ENCODE peak calls at places on chromosome 17, in nine cellular contexts. One of them, this sample, is unnamed.
A peak's percentile ranks its signal among the peaks of the same experiment; 100 is the strongest.

GRCh38 chr17:11535231-11535630 is 63.0 kb upstream of the DNAH9 start:
- DNase-seq in dorsolateral prefrontal cortex: no peak
- DNase-seq in COR-L47: no peak
- DNase-seq in stimulated activated CD4-positive, alpha-beta T cell treated with anti-CD3 and anti-CD28 coated beads, TNF-alpha, amount 100 ng/mL, for 1 hour: no peak
- DNase-seq in adrenal gland: no peak
- DNase-seq in OCI-LY7: no peak
- DNase-seq in HTR-8/SVneo: no peak
- DNase-seq in cardiac fibroblast: no peak
- DNase-seq in T1000: no peak
- DNase-seq in this sample: no peak

GRCh38 chr17:60926466-60927183 is 249.0 kb downstream of the BCAS3 start:
- DNase-seq in cardiac fibroblast: no peak
- DNase-seq in COR-L47: no peak
- DNase-seq in HTR-8/SVneo: peak; percentile 25
- DNase-seq in T1000: no peak
- DNase-seq in OCI-LY7: no peak
- DNase-seq in stimulated activated CD4-positive, alpha-beta T cell treated with anti-CD3 and anti-CD28 coated beads, TNF-alpha, amount 100 ng/mL, for 1 hour: no peak
- DNase-seq in adrenal gland: no peak
- DNase-seq in dorsolateral prefrontal cortex: no peak
- DNase-seq in this sample: peak; percentile 51

GRCh38 chr17:47276868-47277267 is 23.2 kb downstream of the ITGB3 start:
- DNase-seq in stimulated activated CD4-positive, alpha-beta T cell treated with anti-CD3 and anti-CD28 coated beads, TNF-alpha, amount 100 ng/mL, for 1 hour: no peak
- DNase-seq in T1000: no peak
- DNase-seq in OCI-LY7: no peak
- DNase-seq in HTR-8/SVneo: no peak
- DNase-seq in cardiac fibroblast: peak; percentile 88
- DNase-seq in dorsolateral prefrontal cortex: no peak
- DNase-seq in adrenal gland: peak; percentile 74
- DNase-seq in COR-L47: no peak
- DNase-seq in this sample: peak; percentile 63

GRCh38 chr17:34155947-34156346 is 99.1 kb upstream of the CCL2 start:
- DNase-seq in adrenal gland: no peak
- DNase-seq in HTR-8/SVneo: no peak
- DNase-seq in COR-L47: no peak
- DNase-seq in cardiac fibroblast: no peak
- DNase-seq in dorsolateral prefrontal cortex: no peak
- DNase-seq in stimulated activated CD4-positive, alpha-beta T cell treated with anti-CD3 and anti-CD28 coated beads, TNF-alpha, amount 100 ng/mL, for 1 hour: no peak
- DNase-seq in OCI-LY7: no peak
- DNase-seq in T1000: no peak
- DNase-seq in this sample: no peak

GRCh38 chr17:51508048-51508447 is 247.7 kb downstream of the UTP18 start:
- DNase-seq in adrenal gland: no peak
- DNase-seq in T1000: no peak
- DNase-seq in COR-L47: no peak
- DNase-seq in OCI-LY7: no peak
- DNase-seq in HTR-8/SVneo: no peak
- DNase-seq in cardiac fibroblast: no peak
- DNase-seq in stimulated activated CD4-positive, alpha-beta T cell treated with anti-CD3 and anti-CD28 coated beads, TNF-alpha, amount 100 ng/mL, for 1 hour: no peak
- DNase-seq in dorsolateral prefrontal cortex: peak; percentile 54
- DNase-seq in this sample: no peak

GRCh38 chr17:79920751-79921410 is 81.6 kb upstream of the CBX4 start:
- DNase-seq in dorsolateral prefrontal cortex: no peak
- DNase-seq in OCI-LY7: no peak
- DNase-seq in stimulated activated CD4-positive, alpha-beta T cell treated with anti-CD3 and anti-CD28 coated beads, TNF-alpha, amount 100 ng/mL, for 1 hour: no peak
- DNase-seq in adrenal gland: no peak
- DNase-seq in T1000: no peak
- DNase-seq in HTR-8/SVneo: no peak
- DNase-seq in cardiac fibroblast: no peak
- DNase-seq in COR-L47: no peak
- DNase-seq in this sample: no peak

GRCh38 chr17:32007463-32008298 is 498 bp downstream of the LRRC37B start:
- DNase-seq in OCI-LY7: peak; percentile 59
- DNase-seq in T1000: peak; percentile 15
- DNase-seq in HTR-8/SVneo: peak; percentile 42
- DNase-seq in adrenal gland: peak; percentile 42
- DNase-seq in cardiac fibroblast: peak; percentile 26
- DNase-seq in COR-L47: no peak
- DNase-seq in stimulated activated CD4-positive, alpha-beta T cell treated with anti-CD3 and anti-CD28 coated beads, TNF-alpha, amount 100 ng/mL, for 1 hour: no peak
- DNase-seq in dorsolateral prefrontal cortex: peak; percentile 65
- DNase-seq in this sample: peak; percentile 48

GRCh38 chr17:39663340-39663687 is 1.8 kb upstream of the TCAP start:
- DNase-seq in OCI-LY7: no peak
- DNase-seq in HTR-8/SVneo: no peak
- DNase-seq in cardiac fibroblast: no peak
- DNase-seq in stimulated activated CD4-positive, alpha-beta T cell treated with anti-CD3 and anti-CD28 coated beads, TNF-alpha, amount 100 ng/mL, for 1 hour: no peak
- DNase-seq in T1000: no peak
- DNase-seq in COR-L47: no peak
- DNase-seq in adrenal gland: no peak
- DNase-seq in dorsolateral prefrontal cortex: no peak
- DNase-seq in this sample: no peak

GRCh38 chr17:44400226-44400847 is 10.9 kb upstream of the ITGA2B start:
- DNase-seq in cardiac fibroblast: peak; percentile 51
- DNase-seq in T1000: no peak
- DNase-seq in OCI-LY7: peak; percentile 23
- DNase-seq in stimulated activated CD4-positive, alpha-beta T cell treated with anti-CD3 and anti-CD28 coated beads, TNF-alpha, amount 100 ng/mL, for 1 hour: no peak
- DNase-seq in dorsolateral prefrontal cortex: no peak
- DNase-seq in HTR-8/SVneo: peak; percentile 57
- DNase-seq in adrenal gland: no peak
- DNase-seq in COR-L47: no peak
- DNase-seq in this sample: peak; percentile 36

GRCh38 chr17:2053380-2054261 is 1.3 kb upstream of the HIC1 start:
- DNase-seq in cardiac fibroblast: peak; percentile 80
- DNase-seq in dorsolateral prefrontal cortex: peak; percentile 84
- DNase-seq in COR-L47: no peak
- DNase-seq in T1000: peak; percentile 82
- DNase-seq in OCI-LY7: peak; percentile 77
- DNase-seq in HTR-8/SVneo: no peak
- DNase-seq in adrenal gland: peak; percentile 81
- DNase-seq in stimulated activated CD4-positive, alpha-beta T cell treated with anti-CD3 and anti-CD28 coated beads, TNF-alpha, amount 100 ng/mL, for 1 hour: no peak
- DNase-seq in this sample: peak; percentile 76

GRCh38 chr17:30368896-30369720 is 9.6 kb upstream of the CPD start:
- DNase-seq in adrenal gland: no peak
- DNase-seq in cardiac fibroblast: no peak
- DNase-seq in stimulated activated CD4-positive, alpha-beta T cell treated with anti-CD3 and anti-CD28 coated beads, TNF-alpha, amount 100 ng/mL, for 1 hour: no peak
- DNase-seq in COR-L47: no peak
- DNase-seq in OCI-LY7: no peak
- DNase-seq in dorsolateral prefrontal cortex: no peak
- DNase-seq in T1000: no peak
- DNase-seq in HTR-8/SVneo: no peak
- DNase-seq in this sample: no peak

GRCh38 chr17:50279181-50279526 is 4.9 kb downstream of the TMEM92 start:
- DNase-seq in HTR-8/SVneo: peak; percentile 80
- DNase-seq in T1000: peak; percentile 38
- DNase-seq in COR-L47: no peak
- DNase-seq in dorsolateral prefrontal cortex: no peak
- DNase-seq in OCI-LY7: no peak
- DNase-seq in stimulated activated CD4-positive, alpha-beta T cell treated with anti-CD3 and anti-CD28 coated beads, TNF-alpha, amount 100 ng/mL, for 1 hour: no peak
- DNase-seq in adrenal gland: no peak
- DNase-seq in cardiac fibroblast: no peak
- DNase-seq in this sample: peak; percentile 36

GRCh38 chr17:50218771-50219315 is 17.4 kb upstream of the COL1A1 start:
- DNase-seq in HTR-8/SVneo: no peak
- DNase-seq in T1000: peak; percentile 24
- DNase-seq in cardiac fibroblast: peak; percentile 92
- DNase-seq in dorsolateral prefrontal cortex: no peak
- DNase-seq in stimulated activated CD4-positive, alpha-beta T cell treated with anti-CD3 and anti-CD28 coated beads, TNF-alpha, amount 100 ng/mL, for 1 hour: no peak
- DNase-seq in OCI-LY7: no peak
- DNase-seq in adrenal gland: no peak
- DNase-seq in COR-L47: no peak
- DNase-seq in this sample: no peak

GRCh38 chr17:76432712-76433336 is 20.1 kb downstream of the UBE2O start:
- DNase-seq in adrenal gland: no peak
- DNase-seq in stimulated activated CD4-positive, alpha-beta T cell treated with anti-CD3 and anti-CD28 coated beads, TNF-alpha, amount 100 ng/mL, for 1 hour: no peak
- DNase-seq in COR-L47: no peak
- DNase-seq in dorsolateral prefrontal cortex: no peak
- DNase-seq in HTR-8/SVneo: no peak
- DNase-seq in T1000: no peak
- DNase-seq in OCI-LY7: peak; percentile 71
- DNase-seq in cardiac fibroblast: no peak
- DNase-seq in this sample: no peak

GRCh38 chr17:81395600-81396277 is 482 bp downstream of the BAHCC1 start:
- DNase-seq in OCI-LY7: no peak
- DNase-seq in stimulated activated CD4-positive, alpha-beta T cell treated with anti-CD3 and anti-CD28 coated beads, TNF-alpha, amount 100 ng/mL, for 1 hour: no peak
- DNase-seq in cardiac fibroblast: no peak
- DNase-seq in HTR-8/SVneo: no peak
- DNase-seq in adrenal gland: no peak
- DNase-seq in dorsolateral prefrontal cortex: no peak
- DNase-seq in COR-L47: peak; percentile 26
- DNase-seq in T1000: no peak
- DNase-seq in this sample: no peak

GRCh38 chr17:32483451-32484019 is 3.3 kb upstream of the CDK5R1 start:
- DNase-seq in stimulated activated CD4-positive, alpha-beta T cell treated with anti-CD3 and anti-CD28 coated beads, TNF-alpha, amount 100 ng/mL, for 1 hour: no peak
- DNase-seq in cardiac fibroblast: peak; percentile 94
- DNase-seq in T1000: no peak
- DNase-seq in HTR-8/SVneo: peak; percentile 70
- DNase-seq in adrenal gland: peak; percentile 68
- DNase-seq in COR-L47: peak; percentile 92
- DNase-seq in OCI-LY7: peak; percentile 75
- DNase-seq in dorsolateral prefrontal cortex: no peak
- DNase-seq in this sample: peak; percentile 72

GRCh38 chr17:39684369-39685043 is 3.4 kb downstream of the PGAP3 start:
- DNase-seq in dorsolateral prefrontal cortex: no peak
- DNase-seq in cardiac fibroblast: no peak
- DNase-seq in HTR-8/SVneo: no peak
- DNase-seq in COR-L47: no peak
- DNase-seq in stimulated activated CD4-positive, alpha-beta T cell treated with anti-CD3 and anti-CD28 coated beads, TNF-alpha, amount 100 ng/mL, for 1 hour: no peak
- DNase-seq in adrenal gland: no peak
- DNase-seq in T1000: no peak
- DNase-seq in OCI-LY7: no peak
- DNase-seq in this sample: no peak

GRCh38 chr17:43389022-43389947 is 9.5 kb upstream of the ARL4D start:
- DNase-seq in HTR-8/SVneo: peak; percentile 81
- DNase-seq in T1000: peak; percentile 58
- DNase-seq in adrenal gland: peak; percentile 83
- DNase-seq in OCI-LY7: peak; percentile 86
- DNase-seq in COR-L47: peak; percentile 70
- DNase-seq in stimulated activated CD4-positive, alpha-beta T cell treated with anti-CD3 and anti-CD28 coated beads, TNF-alpha, amount 100 ng/mL, for 1 hour: peak; percentile 50
- DNase-seq in cardiac fibroblast: peak; percentile 86
- DNase-seq in dorsolateral prefrontal cortex: peak; percentile 85
- DNase-seq in this sample: peak; percentile 79

GRCh38 chr17:12021604-12022003 is 927 bp downstream of the MAP2K4 start:
- DNase-seq in T1000: no peak
- DNase-seq in adrenal gland: no peak
- DNase-seq in COR-L47: no peak
- DNase-seq in stimulated activated CD4-positive, alpha-beta T cell treated with anti-CD3 and anti-CD28 coated beads, TNF-alpha, amount 100 ng/mL, for 1 hour: no peak
- DNase-seq in HTR-8/SVneo: no peak
- DNase-seq in dorsolateral prefrontal cortex: no peak
- DNase-seq in cardiac fibroblast: no peak
- DNase-seq in OCI-LY7: peak; percentile 4
- DNase-seq in this sample: no peak

GRCh38 chr17:81523139-81524062 is 4.8 kb upstream of the FSCN2 start:
- DNase-seq in stimulated activated CD4-positive, alpha-beta T cell treated with anti-CD3 and anti-CD28 coated beads, TNF-alpha, amount 100 ng/mL, for 1 hour: no peak
- DNase-seq in T1000: peak; percentile 30
- DNase-seq in adrenal gland: no peak
- DNase-seq in dorsolateral prefrontal cortex: peak; percentile 75
- DNase-seq in COR-L47: peak; percentile 95
- DNase-seq in cardiac fibroblast: peak; percentile 70
- DNase-seq in OCI-LY7: peak; percentile 62
- DNase-seq in HTR-8/SVneo: no peak
- DNase-seq in this sample: no peak

GRCh38 chr17:74605361-74605760 is 13.3 kb upstream of the CD300LD start:
- DNase-seq in stimulated activated CD4-positive, alpha-beta T cell treated with anti-CD3 and anti-CD28 coated beads, TNF-alpha, amount 100 ng/mL, for 1 hour: no peak
- DNase-seq in cardiac fibroblast: peak; percentile 85
- DNase-seq in OCI-LY7: no peak
- DNase-seq in adrenal gland: peak; percentile 48
- DNase-seq in HTR-8/SVneo: peak; percentile 75
- DNase-seq in COR-L47: no peak
- DNase-seq in dorsolateral prefrontal cortex: peak; percentile 70
- DNase-seq in T1000: no peak
- DNase-seq in this sample: no peak